ENCODE peak calls at places on chromosomes 13 and 19, in ten cellular contexts. D is foreskin melanocyte; H is progenitor cell of endocrine pancreas; S is lung microvascular endothelial cell; W is endothelial cell; O is left ventricle myocardium inferior; P is caudate nucleus; I is effector CD4-positive, alpha-beta T cell; F is activated CD4-positive, CD25-positive, alpha-beta regulatory T cell treated with anti-CD3 and anti-CD28 coated beads, Interleukin-2, amount 50 U/mL, for 16 hours; G is stimulated activated CD4-positive, alpha-beta T cell treated with anti-CD3 and anti-CD28 coated beads, Interleukin-15, amount 100 ng/mL, for 24 hours. N is an unnamed sample.

GRCh38 chr13:93368705-93369104 is 142.1 kb downstream of the GPC6 start:
- DNase-seq in O (no peak), P (no peak), H (no peak), I (no peak), S (no peak), D (no peak), F (no peak), W (no peak), G (no peak), N (no peak)

GRCh38 chr19:1468274-1469199 is 10.5 kb downstream of the C19orf25 start:
- DNase-seq in F (no peak), H (no peak), G (peak; percentile 71), D (no peak), O (no peak), P (no peak), I (no peak), S (no peak), W (no peak), N (no peak)

GRCh38 chr13:112141643-112142400 is 74.9 kb downstream of the SOX1 start:
- DNase-seq in H (no peak), F (no peak), O (no peak), W (no peak), I (no peak), S (no peak), D (no peak), P (no peak), G (no peak), N (no peak)

GRCh38 chr13:113980489-113981064 is 6.7 kb upstream of the C13orf46 start:
- DNase-seq in I (no peak), O (peak; percentile 2), W (no peak), G (no peak), H (no peak), D (no peak), F (no peak), P (no peak), S (no peak), N (no peak)

GRCh38 chr19:39500543-39500942 is 1.8 kb downstream of the DLL3 start:
- DNase-seq in F (no peak), O (no peak), G (no peak), W (no peak), I (no peak), D (no peak), P (no peak), S (no peak), H (no peak), N (no peak)

GRCh38 chr19:58001895-58002369 is 688 bp downstream of the ZNF606 start:
- DNase-seq in W (no peak), P (no peak), S (peak; percentile 51), G (no peak), O (no peak), I (no peak), H (no peak), D (no peak), F (no peak), N (peak; percentile 29)

GRCh38 chr13:27354379-27354778 is 70.0 kb upstream of the GTF3A start:
- DNase-seq in I (no peak), D (peak; percentile 32), W (no peak), P (no peak), S (peak; percentile 43), O (no peak), G (no peak), H (no peak), F (no peak), N (no peak)

GRCh38 chr13:42981317-42981716 is 10.7 kb downstream of the EPSTI1 start:
- DNase-seq in P (no peak), H (no peak), G (no peak), S (no peak), F (no peak), D (no peak), W (no peak), O (no peak), I (no peak), N (no peak)

GRCh38 chr19:16084067-16084685 is 7.9 kb downstream of the TPM4 start:
- DNase-seq in O (no peak), P (no peak), H (no peak), W (no peak), I (no peak), F (no peak), G (no peak), D (no peak), S (no peak), N (no peak)

GRCh38 chr19:56720281-56720680 is 48.7 kb upstream of the ZNF835 start:
- DNase-seq in I (no peak), S (peak; percentile 2), W (no peak), P (peak; percentile 35), D (no peak), H (no peak), F (no peak), O (no peak), G (no peak), N (no peak)

GRCh38 chr19:34662919-34663318 is 14.0 kb downstream of the SCGB2B2 start:
- DNase-seq in W (peak; percentile 29), D (no peak), S (peak; percentile 48), H (no peak), G (peak; percentile 53), O (no peak), I (no peak), P (no peak), F (no peak), N (no peak)

GRCh38 chr19:8490395-8490760 is 12.1 kb downstream of the PRAM1 start:
- DNase-seq in O (no peak), D (no peak), S (no peak), F (no peak), W (no peak), G (no peak), H (no peak), I (no peak), P (no peak), N (no peak)

GRCh38 chr13:64591981-64592380 is 2638.2 kb downstream of the PCDH9 start:
- DNase-seq in G (no peak), H (no peak), S (no peak), I (no peak), F (no peak), P (no peak), O (no peak), D (no peak), W (no peak), N (no peak)

GRCh38 chr19:4691383-4691782 is 21.2 kb upstream of the MYDGF start:
- DNase-seq in W (no peak), S (no peak), F (no peak), I (no peak), O (peak; percentile 50), D (no peak), P (no peak), H (no peak), G (no peak), N (no peak)

GRCh38 chr19:55473613-55474012 is 2.8 kb upstream of the ZNF628 start:
- DNase-seq in P (no peak), O (no peak), S (no peak), W (no peak), D (no peak), F (no peak), I (no peak), G (no peak), H (no peak), N (no peak)

GRCh38 chr19:16022251-16022650 is 54.0 kb upstream of the TPM4 start:
- DNase-seq in O (no peak), I (no peak), D (no peak), S (no peak), G (no peak), P (no peak), F (no peak), W (no peak), H (no peak), N (no peak)

GRCh38 chr13:110640591-110641029 is 25.3 kb downstream of the NAXD start:
- DNase-seq in H (no peak), O (peak; percentile 60), S (peak; percentile 94), F (no peak), G (no peak), D (no peak), I (no peak), W (no peak), P (no peak), N (no peak)

GRCh38 chr19:1650627-1651009 is 1.8 kb downstream of the TCF3 start:
- DNase-seq in W (no peak), I (no peak), F (no peak), H (no peak), O (no peak), G (peak; percentile 46), D (no peak), P (no peak), S (peak; percentile 15), N (no peak)

GRCh38 chr13:105979586-105979985 is 555.9 kb downstream of the EFNB2 start:
- DNase-seq in I (no peak), D (no peak), O (no peak), W (no peak), P (no peak), G (no peak), S (no peak), H (no peak), F (no peak), N (no peak)

GRCh38 chr13:54750521-54750920 is 1721.9 kb downstream of the OLFM4 start:
- DNase-seq in I (no peak), W (no peak), O (no peak), G (no peak), H (no peak), F (no peak), D (no peak), P (no peak), S (no peak), N (no peak)

GRCh38 chr19:52600639-52601024 is 30.5 kb downstream of the ZNF701 start:
- DNase-seq in F (no peak), S (peak; percentile 11), G (peak; percentile 25), O (no peak), I (no peak), W (peak; percentile 18), H (peak; percentile 23), P (no peak), D (no peak), N (no peak)

GRCh38 chr19:19526581-19527370 is 1.9 kb upstream of the YJEFN3 start:
- DNase-seq in H (no peak), W (no peak), D (no peak), P (no peak), S (no peak), I (no peak), O (no peak), F (no peak), G (no peak), N (no peak)

N was measured in GM12891.